ENCODE peak calls at places on chromosomes 5 and 9, in seven cellular contexts. C is IMR-90, M is uterus, S is HCT116, U is cardiac muscle cell, Q is A549, N is spleen. W is an unnamed sample.
A peak's percentile ranks its signal among the peaks of the same experiment; 100 is the strongest.

GRCh38 chr5:37751227-37751626 is 88.6 kb downstream of the GDNF start:
- DNase-seq in M (no peak), C (peak; percentile 48), Q (no peak), S (no peak), N (no peak), U (no peak), W (no peak)

GRCh38 chr5:10578292-10578663 is 14.4 kb downstream of the ANKRD33B start:
- DNase-seq in Q (no peak), S (no peak), C (no peak), N (peak; percentile 61), U (no peak), M (no peak), W (no peak)

GRCh38 chr5:94968507-94969095 is 316.3 kb downstream of the MCTP1 start:
- DNase-seq in S (peak; percentile 69), N (no peak), Q (peak; percentile 25), M (no peak), U (peak; percentile 78), C (peak; percentile 67), W (no peak)

GRCh38 chr9:93091453-93092081 is 4.5 kb upstream of the CARD19 start:
- DNase-seq in C (peak; percentile 90), U (peak; percentile 82), Q (peak; percentile 56), M (peak; percentile 75), S (peak; percentile 73), N (peak; percentile 59), W (peak; percentile 61)

GRCh38 chr5:10854526-10855277 is 93.7 kb upstream of the DAP start:
- DNase-seq in S (no peak), C (no peak), M (no peak), N (no peak), U (peak; percentile 17), Q (no peak), W (no peak)

GRCh38 chr9:107732781-107733529 is 243.4 kb upstream of the KLF4 start:
- DNase-seq in N (no peak), M (peak; percentile 53), Q (no peak), S (no peak), U (peak; percentile 86), C (peak; percentile 73), W (no peak)

GRCh38 chr5:37189355-37189754 is 59.8 kb downstream of the CPLANE1 start:
- DNase-seq in M (no peak), S (no peak), Q (no peak), U (no peak), C (peak; percentile 33), N (no peak), W (no peak)

GRCh38 chr5:44536650-44537260 is 147.5 kb upstream of the FGF10 start:
- DNase-seq in S (peak; percentile 53), U (peak; percentile 23), Q (peak; percentile 10), C (peak; percentile 17), N (no peak), M (peak; percentile 25), W (no peak)

GRCh38 chr9:109968702-109969450 is 188.9 kb downstream of the PALM2AKAP2 start:
- DNase-seq in U (peak; percentile 60), N (no peak), Q (no peak), S (no peak), C (peak; percentile 54), M (peak; percentile 20), W (no peak)

GRCh38 chr5:24005384-24005783 is 498.0 kb downstream of the PRDM9 start:
- DNase-seq in S (no peak), U (no peak), N (no peak), M (no peak), Q (no peak), C (no peak), W (no peak)

GRCh38 chr9:128102861-128103588 is 24.5 kb downstream of the PTGES2 start:
- DNase-seq in C (no peak), M (peak; percentile 66), S (no peak), U (no peak), Q (no peak), N (peak; percentile 75), W (no peak)

GRCh38 chr5:10124287-10124686 is 125.4 kb downstream of the ATPSCKMT start:
- DNase-seq in Q (no peak), N (no peak), M (no peak), U (no peak), S (no peak), C (no peak), W (no peak)

GRCh38 chr5:63961598-63962161 is 565 bp downstream of the HTR1A start:
- DNase-seq in Q (no peak), S (no peak), M (no peak), U (no peak), C (no peak), N (peak; percentile 43), W (peak; percentile 66)

GRCh38 chr9:77981332-77981731 is 50.3 kb downstream of the GNAQ start:
- DNase-seq in S (no peak), M (no peak), U (no peak), C (peak; percentile 61), N (peak; percentile 79), Q (no peak), W (peak; percentile 64)

GRCh38 chr5:125227333-125228075 is 481.1 kb upstream of the ZNF608 start:
- DNase-seq in N (no peak), U (peak; percentile 48), S (peak; percentile 15), M (no peak), Q (peak; percentile 1), C (peak; percentile 26), W (no peak)

GRCh38 chr5:29924107-29924506 is 1269.4 kb upstream of the CDH6 start:
- DNase-seq in C (no peak), N (no peak), U (no peak), M (no peak), Q (no peak), S (no peak), W (no peak)

GRCh38 chr9:133114451-133114885 is 6.6 kb downstream of the RALGDS start:
- DNase-seq in Q (no peak), S (no peak), U (no peak), M (peak; percentile 14), N (peak; percentile 80), C (peak; percentile 21), W (peak; percentile 77)

GRCh38 chr9:36504154-36504550 is 68.5 kb upstream of the MELK start:
- DNase-seq in N (no peak), U (no peak), S (no peak), Q (no peak), C (no peak), M (no peak), W (no peak)

GRCh38 chr9:98374385-98375051 is 119.1 kb upstream of the TBC1D2 start:
- DNase-seq in N (no peak), C (peak; percentile 96), S (no peak), M (no peak), Q (peak; percentile 72), U (peak; percentile 96), W (no peak)

GRCh38 chr9:7123743-7124142 is 366.0 kb downstream of the KDM4C start:
- DNase-seq in Q (no peak), M (no peak), C (no peak), U (no peak), S (peak; percentile 8), N (no peak), W (no peak)

GRCh38 chr9:38227656-38228055 is 158.6 kb upstream of the SHB start:
- DNase-seq in U (peak; percentile 37), C (peak; percentile 4), N (no peak), M (no peak), Q (no peak), S (no peak), W (no peak)

GRCh38 chr9:128702445-128702948 is at the start of gene PKN3:
- DNase-seq in M (peak; percentile 81), N (peak; percentile 95), C (peak; percentile 66), U (peak; percentile 84), S (peak; percentile 69), Q (peak; percentile 98), W (peak; percentile 87)

GRCh38 chr9:20625003-20625349 is 2.7 kb upstream of the MLLT3 start:
- DNase-seq in N (no peak), U (no peak), S (no peak), M (no peak), Q (no peak), C (no peak), W (no peak)
- TF ChIP-seq CTCF in N (no peak), U (no peak), S (no peak), M (peak; percentile 15), Q (no peak), C (no peak), W (no peak)

DNA sequence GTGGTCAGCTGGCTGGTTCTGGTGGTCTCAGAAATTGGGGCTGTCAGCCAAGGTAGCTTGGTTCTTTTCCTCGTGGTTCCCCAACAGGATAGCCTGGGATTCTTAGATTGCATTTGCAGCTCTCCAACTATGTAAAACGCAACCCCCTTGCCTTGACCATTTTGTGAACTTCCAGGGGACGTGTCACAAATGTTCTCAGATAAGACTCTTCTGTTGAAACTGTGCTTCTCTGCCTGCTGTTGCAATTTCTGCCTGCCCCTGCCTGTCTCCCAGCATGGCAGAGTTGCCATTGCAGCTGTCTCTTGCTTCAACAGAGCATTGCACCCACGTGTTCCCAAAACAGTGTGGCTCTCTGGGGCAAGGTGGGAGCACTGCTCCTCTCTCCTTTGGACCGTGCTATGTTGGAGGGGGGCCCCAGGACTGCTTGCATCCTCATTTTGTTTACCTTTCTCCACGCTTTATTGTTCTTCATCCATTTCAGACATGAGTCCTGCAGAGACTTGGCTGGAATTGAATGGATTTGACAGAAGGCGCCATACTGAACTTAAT is 90.5 kb downstream of the MAT2B start:
- DNase-seq in U (no peak), N (no peak), Q (no peak), M (no peak), S (no peak), C (no peak), W (no peak)
- H3K4me1 ChIP-seq in U (peaks cover 3% of the 10 kb centered on the region), N (no peaks in the 10 kb centered on the region), Q (no peaks in the 10 kb centered on the region), M (no peaks in the 10 kb centered on the region), S (no peaks in the 10 kb centered on the region), C (peaks cover 11% of the 10 kb centered on the region), W (no peaks in the 10 kb centered on the region)

DNA sequence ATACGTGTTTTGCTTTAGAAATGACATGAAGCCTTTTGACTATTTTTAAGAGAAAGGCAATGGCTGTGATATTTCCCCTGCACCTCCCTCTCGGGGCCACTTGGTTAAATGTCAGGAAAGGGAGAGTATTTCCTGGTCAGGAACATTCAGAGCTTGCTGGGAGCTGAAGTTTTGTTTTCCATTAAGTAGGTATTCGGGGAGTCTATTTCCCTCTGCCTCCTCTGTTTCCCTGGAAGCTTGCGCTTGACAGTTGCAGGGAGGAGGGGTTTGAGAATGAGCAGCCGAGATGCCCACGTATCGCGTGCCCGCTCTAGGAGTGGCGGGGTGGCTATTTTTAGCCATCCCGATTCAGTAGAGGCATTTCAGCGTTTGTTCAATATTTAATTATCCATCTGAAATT is 6.7 kb downstream of the DAB2IP start:
- DNase-seq in U (no peak), N (peak; percentile 8), C (no peak), Q (no peak), M (no peak), S (no peak), W (no peak)
- H3K4me3 ChIP-seq in U (no peak overlapping the region), N (no peak overlapping the region), C (no peak overlapping the region), Q (no peak overlapping the region), M (peak overlapping the region; percentile 3), S (no peak overlapping the region), W (no peak overlapping the region)

DNA sequence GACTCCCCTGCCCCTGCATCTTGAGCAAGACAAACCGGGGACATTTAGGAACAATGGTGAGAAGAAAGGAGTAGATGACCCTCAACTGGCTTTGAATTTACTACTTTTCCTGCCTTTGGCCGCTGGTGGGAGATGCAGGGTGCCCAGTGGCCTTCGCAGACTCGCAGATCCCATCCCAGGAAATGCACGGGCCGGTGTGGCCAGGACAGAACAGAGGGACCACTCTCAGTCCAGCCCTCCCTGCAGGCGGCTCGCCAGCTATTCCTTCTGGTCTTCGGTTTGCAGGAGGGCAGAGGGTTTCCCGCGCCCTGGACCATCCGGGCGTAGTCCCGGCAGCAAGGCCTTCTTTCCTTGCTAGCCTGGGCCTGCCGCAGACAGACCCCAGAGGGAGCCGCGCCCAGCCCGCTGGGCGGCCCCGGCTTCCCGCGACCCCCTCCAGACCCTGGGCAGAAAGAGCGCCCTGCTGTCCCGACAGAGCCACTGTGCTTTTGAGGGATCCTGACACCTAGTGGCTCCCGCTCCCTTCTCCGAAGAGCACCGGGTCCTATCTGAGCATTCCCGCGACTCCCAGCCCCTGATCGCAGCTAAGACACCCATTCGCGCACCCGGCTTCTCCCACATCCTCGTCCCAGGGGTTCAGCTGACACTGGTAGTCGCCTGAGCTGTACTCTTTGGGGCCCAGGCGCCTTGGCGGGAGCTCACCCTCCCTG is 1.2 kb downstream of the CFAP90 start:
- DNase-seq in U (peak; percentile 14), S (no peak), C (no peak), N (no peak), M (no peak), Q (no peak), W (no peak)
- TF ChIP-seq CTCF in U (peak; percentile 19), S (no peak), C (no peak), N (no peak), M (no peak), Q (peak; percentile 16), W (no peak)

W was measured in left lung.